ENCODE peak calls at places on chromosomes 11 and 22, in eight cellular contexts. P is pancreas, K is testis, L is upper lobe of right lung, I is IMR-90, X is tibial nerve, F is ovary, V is GM23338. Q is an unnamed sample.

GRCh38 chr11:116275634-116276033 is 497.2 kb downstream of the BUD13 start:
- DNase-seq in K (no peak), F (no peak), L (no peak), I (no peak), X (no peak), V (no peak), P (no peak), Q (peak; percentile 22)

GRCh38 chr11:65589444-65590239 is 6.0 kb downstream of the KCNK7 start:
- DNase-seq in V (no peak), P (no peak), X (no peak), L (no peak), I (no peak), F (peak; percentile 43), K (no peak), Q (no peak)

GRCh38 chr11:134518616-134519389 is 106.8 kb upstream of the B3GAT1 start:
- DNase-seq in K (no peak), P (no peak), L (peak; percentile 55), X (no peak), V (no peak), F (peak; percentile 11), I (no peak), Q (no peak)

GRCh38 chr11:27934830-27935145 is 173.2 kb downstream of the KIF18A start:
- DNase-seq in K (no peak), V (no peak), F (no peak), I (peak; percentile 98), X (no peak), L (no peak), P (no peak), Q (peak; percentile 93)

GRCh38 chr11:100008440-100008839 is 678.6 kb upstream of the ARHGAP42 start:
- DNase-seq in K (no peak), L (no peak), X (no peak), F (no peak), P (no peak), V (no peak), I (no peak), Q (no peak)

GRCh38 chr11:44555031-44555800 is 10.2 kb upstream of the CD82 start:
- DNase-seq in F (no peak), V (no peak), I (no peak), P (no peak), X (no peak), L (no peak), K (no peak), Q (no peak)

GRCh38 chr22:44615602-44616180 is 86.3 kb upstream of the PRR5 start:
- DNase-seq in X (no peak), F (no peak), K (no peak), P (no peak), L (no peak), V (no peak), I (no peak), Q (no peak)

GRCh38 chr11:14424096-14424495 is 65.1 kb upstream of the RRAS2 start:
- DNase-seq in F (no peak), V (no peak), L (no peak), X (no peak), K (no peak), P (no peak), I (peak; percentile 80), Q (peak; percentile 79)

GRCh38 chr22:46652081-46652929 is 32.1 kb downstream of the GRAMD4 start:
- DNase-seq in I (peak; percentile 28), L (no peak), F (peak; percentile 69), X (no peak), K (no peak), P (no peak), V (no peak), Q (no peak)

GRCh38 chr11:49851511-49851910 is 100.7 kb upstream of the OR4C13 start:
- DNase-seq in P (no peak), L (no peak), X (no peak), V (no peak), I (no peak), K (no peak), F (no peak), Q (no peak)

DNA sequence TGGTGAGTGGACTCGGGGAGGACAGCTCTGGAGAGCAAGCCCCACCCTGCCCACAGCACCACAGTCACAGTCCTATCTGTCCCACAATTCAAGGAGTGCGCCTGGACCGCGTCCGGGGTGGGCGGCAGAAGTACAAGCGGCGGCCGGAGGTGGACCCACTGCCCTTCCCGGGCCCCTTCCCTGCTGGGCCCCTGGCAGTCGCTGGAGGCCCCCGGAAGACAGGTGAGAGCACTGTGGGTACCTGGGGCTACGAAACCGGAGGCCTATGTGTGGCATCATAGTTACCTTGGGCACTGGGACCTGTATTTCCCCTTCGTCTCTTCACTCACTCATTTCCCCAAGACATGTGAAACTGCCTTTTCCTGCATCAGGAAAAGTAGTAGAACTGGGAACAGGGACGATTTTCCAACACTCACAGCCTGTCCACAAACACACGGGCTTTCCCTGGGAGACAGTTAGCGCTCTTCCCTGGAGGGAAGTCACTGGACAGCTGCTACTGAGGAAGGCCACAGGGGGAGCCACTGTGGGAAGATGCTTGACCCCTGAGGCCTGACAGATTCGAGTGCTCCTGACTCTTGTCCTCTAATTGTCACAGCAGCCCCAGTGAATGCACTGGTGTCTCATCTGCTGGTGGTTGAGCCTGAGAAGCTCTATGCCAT is 3.1 kb downstream of the TRMT112 start:
- DNase-seq in F (no peak), K (no peak), L (no peak), P (no peak), V (peak; percentile 40), X (no peak), I (no peak), Q (no peak)
- H3K4me3 ChIP-seq in F (no peak overlapping the region), K (no peak overlapping the region), L (no peak overlapping the region), P (no peak overlapping the region), V (no peak overlapping the region), X (no peak overlapping the region), I (no peak overlapping the region), Q (no peak overlapping the region)

GRCh38 chr22:22143448-22143847 is 101.1 kb upstream of the VPREB1 start:
- DNase-seq in P (no peak), X (no peak), L (no peak), V (no peak), I (no peak), F (no peak), K (no peak), Q (no peak)

GRCh38 chr22:22141771-22142591 is 102.6 kb upstream of the VPREB1 start:
- DNase-seq in F (no peak), P (no peak), I (no peak), K (no peak), L (no peak), X (no peak), V (no peak), Q (peak; percentile 7)

GRCh38 chr22:22138915-22139314 is 105.7 kb upstream of the VPREB1 start:
- DNase-seq in F (no peak), L (no peak), I (no peak), P (no peak), K (no peak), V (no peak), X (no peak), Q (no peak)

GRCh38 chr22:22139364-22139763 is 105.2 kb upstream of the VPREB1 start:
- DNase-seq in P (no peak), V (no peak), F (no peak), K (no peak), I (no peak), L (no peak), X (no peak), Q (no peak)

GRCh38 chr22:22141031-22141430 is 103.6 kb upstream of the VPREB1 start:
- DNase-seq in V (no peak), X (no peak), L (no peak), K (no peak), I (no peak), F (no peak), P (no peak), Q (no peak)
- H3K27me3 ChIP-seq in V (peaks cover 100% of the 10 kb centered on the region), X (peaks cover 21% of the 10 kb centered on the region), L (peaks cover 25% of the 10 kb centered on the region), K (no peaks in the 10 kb centered on the region), I (peaks cover 34% of the 10 kb centered on the region), F (no peaks in the 10 kb centered on the region), P (no peaks in the 10 kb centered on the region), Q (peaks cover 3% of the 10 kb centered on the region)

DNA sequence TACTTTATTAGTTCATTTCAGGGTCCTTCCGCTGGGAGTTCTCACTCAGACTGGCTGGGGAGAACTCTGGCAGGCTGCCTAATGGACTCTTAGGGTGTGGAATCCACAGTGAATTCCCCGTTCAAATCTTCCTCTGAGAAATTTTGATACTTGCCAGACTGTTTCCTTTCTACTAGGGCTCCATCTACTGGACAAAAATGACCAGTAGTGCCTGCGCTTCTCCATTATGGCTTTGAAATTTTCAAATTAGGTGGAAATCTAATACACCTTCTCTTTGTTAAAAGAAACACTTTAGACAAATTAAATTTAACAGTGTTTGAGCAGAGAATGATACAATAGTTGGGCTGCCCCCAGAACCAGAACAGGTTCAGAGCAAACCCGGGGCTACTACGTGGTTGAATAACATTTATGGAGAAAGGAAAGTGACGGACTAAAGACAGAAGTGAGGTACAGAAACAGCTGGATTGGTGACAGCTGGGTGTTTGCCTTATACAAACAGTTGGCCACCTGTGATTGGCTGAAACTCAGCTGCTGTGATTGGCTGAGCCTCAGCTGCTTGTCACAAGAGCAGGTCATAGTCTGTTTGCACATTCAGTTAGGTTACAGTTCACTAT is 52.9 kb upstream of the FDX1 start:
- DNase-seq in P (peak; percentile 84), K (peak; percentile 87), X (peak; percentile 76), I (peak; percentile 79), L (peak; percentile 73), F (peak; percentile 78), V (peak; percentile 84), Q (peak; percentile 85)
- TF ChIP-seq CTCF in P (peak; percentile 74), K (peak; percentile 70), X (peak; percentile 77), I (peak; percentile 83), L (peak; percentile 85), F (peak; percentile 65), V (peak; percentile 94), Q (peak; percentile 63)

GRCh38 chr22:49896201-49896600 is 22.0 kb downstream of the ALG12 start:
- DNase-seq in F (no peak), P (no peak), I (no peak), K (no peak), L (peak; percentile 43), V (no peak), X (no peak), Q (no peak)
- H3K4me3 ChIP-seq in F (no peak overlapping the region), P (no peak overlapping the region), I (no peak overlapping the region), K (no peak overlapping the region), L (no peak overlapping the region), V (no peak overlapping the region), X (no peak overlapping the region), Q (no peak overlapping the region)

DNA sequence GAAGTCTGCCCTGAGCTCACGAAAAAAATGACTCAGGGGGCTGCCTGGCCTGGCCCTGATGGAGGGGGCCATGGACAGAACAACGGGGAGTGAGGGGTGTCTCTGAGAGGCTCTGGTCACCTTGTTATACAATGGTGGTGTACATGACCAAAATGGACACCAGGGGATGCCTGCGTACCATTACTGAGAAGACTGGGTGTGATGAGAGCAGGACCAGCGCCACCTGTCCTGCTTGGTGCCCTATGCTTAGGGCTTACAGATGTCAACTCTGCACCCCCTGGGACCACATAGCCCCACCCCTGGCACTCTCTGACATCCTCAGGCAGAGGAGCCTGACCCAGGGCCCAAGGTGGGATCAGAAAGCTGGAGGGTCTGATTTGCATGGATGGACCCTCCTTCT is 104.8 kb downstream of the ZNF280B start:
- DNase-seq in P (no peak), L (no peak), I (no peak), X (no peak), K (no peak), V (no peak), F (no peak), Q (no peak)
- H3K27me3 ChIP-seq in P (no peaks in the 10 kb centered on the region), L (peaks cover 4% of the 10 kb centered on the region), I (peaks cover 6% of the 10 kb centered on the region), X (no peaks in the 10 kb centered on the region), K (no peaks in the 10 kb centered on the region), V (peaks cover 100% of the 10 kb centered on the region), F (no peaks in the 10 kb centered on the region), Q (peaks cover 6% of the 10 kb centered on the region)

DNA sequence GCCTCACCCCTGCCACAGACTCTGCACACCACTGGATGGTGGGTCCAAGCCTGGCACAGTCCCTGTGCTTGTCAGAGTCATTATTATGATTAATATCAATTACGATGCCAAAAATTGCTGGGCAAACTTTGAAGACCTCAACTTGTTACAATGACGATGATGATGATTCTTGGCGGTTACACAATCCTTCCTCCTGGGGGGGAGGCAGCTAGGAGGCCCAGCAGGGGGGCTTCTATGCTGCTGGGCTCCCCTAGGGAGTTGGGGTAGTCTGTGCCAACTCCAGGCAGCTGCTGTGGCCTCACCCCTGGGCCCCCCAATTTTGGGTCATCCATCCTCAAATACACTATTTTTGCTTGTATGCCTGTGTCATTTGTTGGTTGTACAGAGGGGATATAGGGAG is 12.0 kb downstream of the SLC35E4 start:
- DNase-seq in K (no peak), F (no peak), I (no peak), X (no peak), L (no peak), P (no peak), V (no peak), Q (no peak)
- TF ChIP-seq CTCF in K (no peak), F (no peak), I (no peak), X (no peak), L (no peak), P (no peak), V (no peak), Q (no peak)